ENCODE peak calls at places on chromosomes 7 and 10, in ten cellular contexts. M is PC-3, S is left lung, A is GM06990, N is mucosa of descending colon, O is cardiac muscle cell, P is astrocyte of the cerebellum, T is prostate gland, X is fibroblast of the aortic adventitia, R is cardiac fibroblast. F is an unnamed sample.

GRCh38 chr7:123528265-123528664 is 6.1 kb downstream of the IQUB start:
- DNase-seq in M (no peak), S (no peak), A (no peak), N (no peak), O (no peak), P (no peak), T (no peak), X (no peak), R (no peak), F (no peak)

GRCh38 chr7:107661081-107661864 is 645 bp downstream of the SLC26A4 start:
- DNase-seq in M (peak), S (peak), A (peak), N (peak), O (peak), P (no peak), T (peak), X (peak), R (peak), F (peak)

GRCh38 chr10:42926831-42927230 is 144.2 kb downstream of the BMS1 start:
- DNase-seq in M (no peak), S (no peak), A (no peak), N (no peak), O (peak), P (no peak), T (no peak), X (peak), R (peak), F (no peak)

GRCh38 chr7:95794917-95795515 is 22.7 kb downstream of the DYNC1I1 start:
- DNase-seq in M (peak), S (no peak), A (no peak), N (no peak), O (no peak), P (no peak), T (no peak), X (peak), R (peak), F (no peak)

GRCh38 chr10:112678987-112679386 is 232.0 kb downstream of the VTI1A start:
- DNase-seq in M (no peak), S (no peak), A (no peak), N (no peak), O (no peak), P (no peak), T (no peak), X (no peak), R (no peak), F (no peak)

GRCh38 chr7:114519215-114519614 is 104.6 kb downstream of the FOXP2 start:
- DNase-seq in M (no peak), S (no peak), A (no peak), N (no peak), O (no peak), P (no peak), T (no peak), X (peak), R (no peak), F (no peak)

GRCh38 chr7:87129836-87130235 is 22.4 kb upstream of the DMTF1 start:
- DNase-seq in M (no peak), S (no peak), A (peak), N (no peak), O (no peak), P (no peak), T (no peak), X (no peak), R (no peak), F (no peak)

GRCh38 chr10:115774721-115775120 is 498.3 kb downstream of the GFRA1 start:
- DNase-seq in M (no peak), S (no peak), A (no peak), N (no peak), O (no peak), P (no peak), T (no peak), X (no peak), R (peak), F (no peak)

GRCh38 chr10:76125900-76126299 is 694.5 kb downstream of the LRMDA start:
- DNase-seq in M (no peak), S (no peak), A (no peak), N (no peak), O (peak), P (no peak), T (no peak), X (no peak), R (no peak), F (no peak)

GRCh38 chr7:41869091-41869490 is 166.2 kb upstream of the INHBA start:
- DNase-seq in M (peak), S (no peak), A (no peak), N (no peak), O (no peak), P (no peak), T (no peak), X (peak), R (peak), F (no peak)

DNA sequence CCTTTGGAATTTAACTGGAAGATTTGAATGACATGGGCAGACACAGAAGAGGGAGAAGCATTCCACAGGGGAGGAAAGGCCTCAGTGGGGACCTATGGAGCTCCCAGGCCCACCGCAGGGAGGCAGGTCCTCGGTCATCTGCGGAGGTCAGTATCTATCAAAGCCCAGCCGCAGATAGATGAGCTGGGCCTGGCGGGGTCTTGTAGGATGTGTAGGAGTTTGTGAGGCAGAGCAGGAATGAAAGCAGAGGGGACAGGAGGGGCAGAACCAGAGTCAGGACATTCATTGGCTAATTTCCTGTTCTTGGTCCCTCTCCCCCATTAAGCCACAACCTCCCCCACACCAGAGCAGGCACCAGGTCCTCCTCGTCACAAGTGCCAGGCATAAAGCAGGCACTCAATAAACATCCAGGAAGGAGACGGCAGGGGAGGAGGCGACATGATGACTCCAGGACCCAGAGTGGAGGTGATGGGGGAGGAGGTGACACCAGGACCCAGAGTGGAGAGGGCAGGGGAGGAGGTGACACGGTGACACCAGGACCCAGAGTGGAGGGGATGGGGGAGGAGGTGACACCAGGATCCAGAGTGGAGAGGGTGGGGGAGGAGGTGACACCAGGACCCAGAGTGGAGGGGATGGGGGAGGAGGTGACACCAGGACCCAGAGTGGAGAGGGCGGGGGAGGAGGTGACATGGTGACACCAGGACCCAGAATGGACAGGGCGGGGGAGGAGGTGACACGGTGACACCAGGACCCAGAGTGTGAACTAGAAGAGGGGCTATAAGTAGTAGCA is 83.7 kb upstream of the PDGFA start:
- DNase-seq in M (no peak), S (no peak), A (no peak), N (peak), O (no peak), P (no peak), T (no peak), X (no peak), R (no peak), F (no peak)
- H3K4me3 ChIP-seq in M (no peak), S (no peak), A (peak), N (no peak), O (no peak), P (no peak), T (no peak), X (no peak), R (no peak), F (no peak)

GRCh38 chr10:14757996-14758395 is 16.7 kb downstream of the FAM107B start:
- DNase-seq in M (no peak), S (no peak), A (no peak), N (no peak), O (no peak), P (no peak), T (no peak), X (no peak), R (no peak), F (no peak)

GRCh38 chr10:14758451-14758850 is 16.2 kb downstream of the FAM107B start:
- DNase-seq in M (no peak), S (no peak), A (no peak), N (no peak), O (no peak), P (no peak), T (no peak), X (no peak), R (no peak), F (no peak)

GRCh38 chr10:14757394-14757793 is 17.3 kb downstream of the FAM107B start:
- DNase-seq in M (no peak), S (no peak), A (no peak), N (no peak), O (no peak), P (no peak), T (no peak), X (no peak), R (no peak), F (no peak)

GRCh38 chr10:14761372-14761771 is 13.3 kb downstream of the FAM107B start:
- DNase-seq in M (no peak), S (no peak), A (no peak), N (no peak), O (no peak), P (no peak), T (no peak), X (no peak), R (no peak), F (no peak)

DNA sequence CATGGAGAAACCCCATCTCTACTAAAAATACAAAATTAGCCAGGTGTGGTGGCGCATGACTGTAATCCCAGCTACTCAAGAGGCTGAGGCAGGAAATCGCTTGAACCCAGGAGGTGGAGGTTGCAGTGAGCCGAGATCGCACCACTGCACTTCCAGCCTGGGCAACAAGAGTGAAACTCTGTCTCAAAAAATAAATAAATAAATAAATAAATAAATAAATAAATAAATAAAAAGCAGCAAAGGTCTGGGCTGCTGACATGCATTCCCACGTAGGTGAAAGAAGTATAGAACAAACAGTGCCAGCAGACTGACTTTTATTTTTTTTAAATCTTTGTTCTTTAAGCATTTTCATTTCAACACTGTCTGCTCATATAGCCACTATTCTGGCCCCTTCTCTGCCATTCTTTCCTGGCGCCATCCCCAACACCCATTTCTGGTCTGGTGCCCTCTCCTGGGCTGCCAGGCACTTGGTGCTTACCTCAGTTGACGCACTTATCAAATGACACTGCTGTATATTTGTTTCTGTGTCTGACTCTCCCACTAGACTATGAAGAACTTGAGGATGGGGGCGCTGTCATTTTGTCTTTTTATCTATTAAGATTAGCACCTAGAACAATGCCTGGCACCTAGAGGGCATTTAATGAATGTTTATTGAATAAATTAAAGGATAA is 15.6 kb downstream of the FAM107B start:
- DNase-seq in M (peak), S (no peak), A (no peak), N (no peak), O (no peak), P (no peak), T (no peak), X (no peak), R (no peak), F (no peak)
- TF ChIP-seq CTCF in M (peak), S (no peak), A (peak), N (no peak), O (peak), P (peak), T (no peak), X (no peak), R (no peak), F (no peak)

GRCh38 chr7:436367-437128 is 83.1 kb downstream of the PDGFA start:
- DNase-seq in M (no peak), S (no peak), A (no peak), N (peak), O (no peak), P (no peak), T (no peak), X (no peak), R (no peak), F (no peak)

GRCh38 chr7:437293-438280 is 82.1 kb downstream of the PDGFA start:
- DNase-seq in M (no peak), S (no peak), A (no peak), N (peak), O (no peak), P (no peak), T (no peak), X (no peak), R (no peak), F (no peak)

GRCh38 chr7:434891-435486 is 84.7 kb downstream of the PDGFA start:
- DNase-seq in M (peak), S (no peak), A (no peak), N (peak), O (no peak), P (no peak), T (peak), X (no peak), R (no peak), F (peak)

GRCh38 chr7:433558-433957 is 86.1 kb downstream of the PDGFA start:
- DNase-seq in M (no peak), S (no peak), A (no peak), N (no peak), O (no peak), P (no peak), T (no peak), X (no peak), R (no peak), F (no peak)

GRCh38 chr7:435518-436366 is 83.9 kb downstream of the PDGFA start:
- DNase-seq in M (peak), S (no peak), A (no peak), N (peak), O (no peak), P (no peak), T (peak), X (peak), R (peak), F (no peak)
- H3K4me3 ChIP-seq in M (peak), S (no peak), A (no peak), N (no peak), O (no peak), P (no peak), T (no peak), X (no peak), R (no peak), F (no peak)

GRCh38 chr7:33836797-33837355 is 68.5 kb upstream of the BMPER start:
- DNase-seq in M (peak), S (no peak), A (no peak), N (no peak), O (no peak), P (no peak), T (no peak), X (no peak), R (no peak), F (no peak)
- TF ChIP-seq CTCF in M (peak), S (no peak), A (peak), N (no peak), O (peak), P (peak), T (no peak), X (peak), R (no peak), F (no peak)

DNA sequence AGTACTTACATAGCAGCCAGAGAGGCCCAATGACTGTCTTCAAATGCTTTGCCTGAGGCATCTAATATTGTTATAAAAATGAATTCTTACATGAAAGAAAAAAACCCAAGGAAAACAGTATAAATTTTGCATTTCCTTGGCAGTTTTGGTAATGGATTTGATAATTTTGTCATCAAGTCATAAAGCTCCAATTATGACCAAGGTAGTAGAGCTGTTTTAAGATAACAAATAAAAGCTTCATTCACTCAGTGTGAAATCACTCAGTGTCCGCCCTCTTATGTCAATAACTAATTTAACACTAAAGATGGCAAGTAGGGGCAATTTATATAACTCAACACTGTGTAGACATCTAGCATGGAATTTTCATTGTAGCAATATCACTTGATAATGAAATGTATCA is 193.9 kb downstream of the ANKRD7 start:
- DNase-seq in M (no peak), S (no peak), A (no peak), N (no peak), O (no peak), P (no peak), T (no peak), X (no peak), R (no peak), F (no peak)
- H3K4me3 ChIP-seq in M (no peak), S (no peak), A (no peak), N (no peak), O (no peak), P (no peak), T (no peak), X (no peak), R (no peak), F (no peak)

GRCh38 chr7:141328290-141328689 is 222.9 kb upstream of the AGK start:
- DNase-seq in M (no peak), S (no peak), A (no peak), N (no peak), O (no peak), P (no peak), T (no peak), X (no peak), R (no peak), F (no peak)
- TF ChIP-seq CTCF in M (no peak), S (no peak), A (no peak), N (no peak), O (no peak), P (no peak), T (no peak), X (no peak), R (no peak), F (no peak)

GRCh38 chr7:85106719-85107118 is 80.1 kb downstream of the SEMA3D start:
- DNase-seq in M (no peak), S (no peak), A (no peak), N (no peak), O (no peak), P (no peak), T (no peak), X (no peak), R (no peak), F (no peak)
- H3K4me3 ChIP-seq in M (no peak), S (no peak), A (no peak), N (no peak), O (no peak), P (no peak), T (no peak), X (no peak), R (no peak), F (no peak)

DNA sequence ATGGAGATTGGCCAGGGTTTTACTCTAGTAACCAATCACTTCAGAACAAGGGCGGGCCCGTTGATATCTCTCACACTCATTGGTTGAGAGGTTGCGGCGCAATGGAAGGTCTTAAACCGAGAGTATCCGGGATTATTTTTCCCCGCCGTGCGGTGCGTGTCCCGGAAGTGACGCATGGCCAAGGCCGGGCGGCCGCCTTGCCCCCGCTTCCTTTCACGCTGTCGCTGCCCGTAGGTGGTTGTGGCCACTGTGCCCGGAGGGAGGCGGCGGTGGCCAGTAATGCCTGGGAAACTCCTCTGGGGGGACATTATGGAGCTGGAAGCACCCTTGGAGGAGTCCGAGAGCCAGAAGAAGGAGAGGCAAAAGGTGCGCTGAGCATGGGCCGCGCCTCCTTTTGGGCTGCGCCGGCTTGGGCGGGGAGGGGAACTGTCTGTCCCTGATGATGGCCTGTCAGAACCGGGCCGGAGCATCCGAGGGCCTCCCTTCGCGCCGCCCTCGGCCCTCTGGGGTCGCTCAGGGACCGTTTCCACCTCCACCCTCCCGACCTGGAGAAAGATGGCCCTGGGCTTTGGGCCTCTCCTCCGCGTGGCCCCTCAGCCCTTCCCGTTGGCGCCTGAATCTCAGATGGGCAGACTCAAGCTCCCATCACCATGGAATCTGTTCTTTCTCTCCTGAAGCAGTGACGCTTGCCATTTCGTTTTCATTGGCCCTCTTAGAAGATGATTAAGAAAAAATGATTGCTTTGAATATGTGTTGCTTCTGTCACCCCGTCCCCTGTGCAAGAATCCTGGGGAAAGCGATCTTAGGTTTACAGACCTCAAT is at the start of gene DDX50:
- DNase-seq in M (peak), S (peak), A (peak), N (peak), O (peak), P (peak), T (peak), X (peak), R (peak), F (peak)
- TF ChIP-seq CTCF in M (no peak), S (no peak), A (no peak), N (peak), O (no peak), P (no peak), T (no peak), X (no peak), R (no peak), F (no peak)

DNA sequence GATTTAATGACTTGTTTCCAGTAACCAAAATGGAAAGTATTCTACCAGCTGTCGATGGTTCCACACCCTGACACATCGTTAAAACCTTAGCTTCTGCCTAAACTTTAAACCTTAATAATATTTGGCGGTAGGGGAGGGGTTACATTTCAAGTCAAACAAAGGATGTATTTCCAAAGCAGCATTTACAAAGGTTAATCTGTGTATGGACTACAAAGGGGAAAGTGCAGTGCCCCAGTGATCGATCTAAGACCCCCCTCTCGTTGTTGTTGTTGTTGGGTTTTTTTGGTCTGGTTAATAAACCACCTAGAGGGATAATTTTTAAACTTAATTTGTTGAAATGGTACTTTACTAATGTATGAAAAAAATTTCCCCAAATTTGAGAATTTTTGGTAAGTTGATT is 1.1 kb upstream of the STEAP2 start:
- DNase-seq in M (peak), S (no peak), A (no peak), N (no peak), O (no peak), P (no peak), T (no peak), X (no peak), R (no peak), F (no peak)
- H3K4me3 ChIP-seq in M (peak), S (no peak), A (no peak), N (no peak), O (no peak), P (no peak), T (no peak), X (no peak), R (no peak), F (peak)